ENCODE peak calls at places on chromosomes 13 and 19, in four cellular contexts. I is right lobe of liver, N is body of pancreas, P is sigmoid colon. B is an unnamed sample.

GRCh38 chr19:782195-783043 is 14.8 kb upstream of the PTBP1 start:
- DNase-seq in N (peak), I (no peak), P (no peak), B (peak)

GRCh38 chr19:1421218-1421957 is 14.0 kb downstream of the DAZAP1 start:
- DNase-seq in N (no peak), I (no peak), P (no peak), B (no peak)

GRCh38 chr13:33316890-33317289 is 31.3 kb upstream of the STARD13 start:
- DNase-seq in P (no peak), N (no peak), I (no peak), B (no peak)

GRCh38 chr13:71625694-71626093 is 241.3 kb downstream of the DACH1 start:
- DNase-seq in P (no peak), N (no peak), I (no peak), B (peak)

GRCh38 chr19:41029524-41030432 is 38.7 kb downstream of the CYP2B6 start:
- DNase-seq in I (no peak), N (no peak), P (no peak), B (no peak)

GRCh38 chr19:6048808-6049405 is 61.4 kb downstream of the RFX2 start:
- DNase-seq in N (peak), I (peak), P (peak), B (peak)

GRCh38 chr13:98480915-98481510 is 95.9 kb downstream of the STK24 start:
- DNase-seq in I (no peak), P (peak), N (no peak), B (no peak)

GRCh38 chr13:26529441-26529840 is 28.0 kb upstream of the WASF3 start:
- DNase-seq in I (no peak), P (no peak), N (peak), B (peak)

GRCh38 chr13:72258340-72258981 is 391.5 kb upstream of the DACH1 start:
- DNase-seq in P (no peak), I (no peak), N (no peak), B (no peak)

GRCh38 chr19:3507371-3508120 is 1.4 kb downstream of the FZR1 start:
- DNase-seq in N (peak), I (peak), P (no peak), B (peak)

DNA sequence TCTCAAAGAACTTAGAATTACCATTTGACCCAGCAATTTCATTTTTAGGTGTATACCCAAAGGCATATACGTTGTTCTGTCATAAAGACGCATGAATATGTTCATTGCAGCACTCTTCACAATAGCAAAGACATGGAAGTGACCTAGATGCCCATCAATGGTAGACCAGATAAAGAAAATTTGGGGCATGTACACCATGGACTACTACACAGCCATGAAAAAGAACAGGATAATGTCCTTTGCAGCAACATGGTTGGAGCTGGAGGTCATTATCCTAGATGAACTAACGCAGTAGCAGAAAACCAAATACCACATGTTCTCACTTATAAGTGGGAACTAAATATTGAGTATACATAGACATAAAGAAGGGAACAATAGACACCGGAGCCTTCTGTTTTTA is 20.7 kb downstream of the PAN3 start:
- DNase-seq in P (no peak), N (no peak), I (no peak), B (no peak)
- H3K27ac ChIP-seq in P (no peak), N (no peak), I (no peak), B (no peak)

GRCh38 chr13:97259787-97260641 is 37.9 kb downstream of the MBNL2 start:
- DNase-seq in I (no peak), P (no peak), N (no peak), B (peak)

GRCh38 chr13:97257228-97257755 is 35.2 kb downstream of the MBNL2 start:
- DNase-seq in N (no peak), I (no peak), P (no peak), B (no peak)

GRCh38 chr13:97258801-97259200 is 36.7 kb downstream of the MBNL2 start:
- DNase-seq in N (no peak), I (no peak), P (no peak), B (no peak)

GRCh38 chr13:97256343-97256783 is 34.2 kb downstream of the MBNL2 start:
- DNase-seq in P (no peak), I (no peak), N (peak), B (peak)

GRCh38 chr13:97257800-97258799 is 36.0 kb downstream of the MBNL2 start:
- DNase-seq in N (peak), P (peak), I (peak), B (peak)
- TF ChIP-seq CTCF in N (no peak), P (no peak), I (peak), B (peak)

GRCh38 chr19:35901854-35902661 is at the start of gene HCST:
- DNase-seq in N (no peak), I (no peak), P (no peak), B (no peak)
- TF ChIP-seq POLR2A in N (peak), I (no peak), P (no peak), B (no peak)

GRCh38 chr19:13004273-13004672 is 9.0 kb downstream of the NFIX start:
- DNase-seq in N (no peak), P (no peak), I (no peak), B (no peak)
- H3K27ac ChIP-seq in N (no peak), P (peak), I (no peak), B (no peak)

B was measured in endothelial cell of umbilical vein.